ENCODE peak calls at places on chromosomes 5 and 9, in four cellular contexts. F, H, P and D are unnamed samples.

GRCh38 chr5:159518361-159518760 is 188.1 kb upstream of the IL12B start:
- DNase-seq in F (peak), H (no peak), P (no peak), D (no peak)

GRCh38 chr5:16934123-16934522 is 2.0 kb downstream of the MYO10 start:
- DNase-seq in F (peak), H (peak), P (peak), D (peak)

GRCh38 chr5:158154226-158155005 is 295.5 kb upstream of the CLINT1 start:
- DNase-seq in F (peak), H (peak), P (peak), D (no peak)

GRCh38 chr9:34328500-34328982 is 527 bp downstream of the KIF24 start:
- DNase-seq in F (peak), H (peak), P (peak), D (no peak)

GRCh38 chr9:129835128-129835859 is at the start of the genes C9orf78 and USP20:
- DNase-seq in F (peak), H (peak), P (peak), D (peak)

GRCh38 chr5:150596826-150597225 is 43.6 kb upstream of the SYNPO start:
- DNase-seq in F (no peak), H (no peak), P (no peak), D (no peak)

GRCh38 chr9:69453746-69454145 is 128.7 kb downstream of the ENTREP1 start:
- DNase-seq in F (no peak), H (no peak), P (no peak), D (no peak)

GRCh38 chr5:158763217-158763616 is 336.5 kb downstream of the EBF1 start:
- DNase-seq in F (no peak), H (no peak), P (no peak), D (no peak)

GRCh38 chr9:127388856-127389238 is 8.1 kb upstream of the SLC2A8 start:
- DNase-seq in F (no peak), H (no peak), P (no peak), D (no peak)

GRCh38 chr5:10543585-10544040 is 20.3 kb upstream of the ANKRD33B start:
- DNase-seq in F (no peak), H (no peak), P (no peak), D (no peak)

GRCh38 chr5:60205071-60205470 is 311.5 kb upstream of the PDE4D start:
- DNase-seq in F (no peak), H (no peak), P (no peak), D (no peak)

GRCh38 chr5:27592231-27592630 is 553.8 kb upstream of the CDH9 start:
- DNase-seq in F (no peak), H (no peak), P (peak), D (no peak)

GRCh38 chr5:123670981-123671557 is 159.1 kb downstream of the CSNK1G3 start:
- DNase-seq in F (peak), H (peak), P (peak), D (peak)

GRCh38 chr9:137138058-137138697 is 776 bp upstream of the GRIN1 start:
- DNase-seq in F (no peak), H (no peak), P (no peak), D (no peak)

GRCh38 chr5:24491482-24491881 is 153.3 kb downstream of the CDH10 start:
- DNase-seq in F (no peak), H (no peak), P (no peak), D (no peak)

GRCh38 chr5:168227973-168228615 is 63.4 kb upstream of the WWC1 start:
- DNase-seq in F (peak), H (no peak), P (no peak), D (no peak)

GRCh38 chr5:98314262-98314661 is 459.2 kb upstream of the RGMB start:
- DNase-seq in F (peak), H (peak), P (peak), D (no peak)

GRCh38 chr5:100165309-100165708 is 369.9 kb upstream of the FAM174A start:
- DNase-seq in F (no peak), H (no peak), P (no peak), D (no peak)

GRCh38 chr5:143968071-143968878 is 156.3 kb downstream of the HMHB1 start:
- DNase-seq in F (peak), H (peak), P (peak), D (no peak)

GRCh38 chr5:139847790-139848507 is 52.3 kb downstream of the PSD2 start:
- DNase-seq in F (peak), H (no peak), P (no peak), D (peak)

GRCh38 chr5:136308396-136308795 is 56.9 kb downstream of the TRPC7 start:
- DNase-seq in F (peak), H (peak), P (no peak), D (no peak)